ENCODE peak calls at places on chromosomes 7 and 10, in four cellular contexts. Z is myocyte; A is T-helper 2 cell treated with Interferon-gamma antibody and Interleukin-4, amounts not matched to agents 5 μg/mL and 100 μg/mL, for 36 hours; S is WERI-Rb-1. K is an unnamed sample.

GRCh38 chr7:39428221-39428620 is 138.0 kb upstream of the YAE1 start:
- DNase-seq in A (no peak), S (no peak), Z (peak), K (no peak)

GRCh38 chr7:90574136-90574819 is 21.8 kb upstream of the CDK14 start:
- DNase-seq in S (no peak), Z (no peak), A (no peak), K (peak)

GRCh38 chr10:60726253-60726652 is 52.0 kb upstream of the CDK1 start:
- DNase-seq in S (no peak), Z (no peak), A (no peak), K (no peak)

GRCh38 chr10:86899128-86899527 is 58.3 kb downstream of the MMRN2 start:
- DNase-seq in Z (no peak), A (no peak), S (no peak), K (no peak)

GRCh38 chr7:17318146-17318545 is 19.7 kb downstream of the AHR start:
- DNase-seq in A (no peak), S (no peak), Z (no peak), K (no peak)

GRCh38 chr10:117993166-117993565 is 53.6 kb downstream of the RAB11FIP2 start:
- DNase-seq in A (no peak), S (no peak), Z (no peak), K (no peak)

GRCh38 chr7:116530107-116530820 is 5.4 kb downstream of the CAV1 start:
- DNase-seq in S (no peak), Z (no peak), A (no peak), K (no peak)

GRCh38 chr7:33754933-33755928 is 150.1 kb upstream of the BMPER start:
- DNase-seq in Z (no peak), S (no peak), A (no peak), K (no peak)

GRCh38 chr7:18177129-18177814 is 149.6 kb upstream of the PRPS1L1 start:
- DNase-seq in A (no peak), S (no peak), Z (no peak), K (peak)

GRCh38 chr10:126222736-126223511 is 165.4 kb downstream of the ADAM12 start:
- DNase-seq in S (no peak), Z (peak), A (no peak), K (no peak)

GRCh38 chr7:81627565-81628287 is 142.1 kb downstream of the HGF start:
- DNase-seq in S (no peak), Z (no peak), A (no peak), K (no peak)

GRCh38 chr7:119983468-119983867 is 289.5 kb upstream of the KCND2 start:
- DNase-seq in Z (no peak), A (no peak), S (no peak), K (no peak)

GRCh38 chr10:13945760-13946460 is 359.1 kb downstream of the PRPF18 start:
- DNase-seq in A (no peak), Z (no peak), S (no peak), K (no peak)

GRCh38 chr10:30433286-30433778 is 652 bp upstream of the MAP3K8 start:
- DNase-seq in S (peak), A (peak), Z (peak), K (peak)

GRCh38 chr10:28217848-28218247 is 85.0 kb downstream of the MPP7 start:
- DNase-seq in Z (peak), S (no peak), A (no peak), K (no peak)

GRCh38 chr10:118041316-118041715 is 5.4 kb downstream of the RAB11FIP2 start:
- DNase-seq in Z (peak), S (no peak), A (no peak), K (no peak)

GRCh38 chr10:91378061-91378460 is 32.1 kb upstream of the HECTD2 start:
- DNase-seq in A (no peak), S (no peak), Z (no peak), K (peak)

GRCh38 chr7:148299335-148299734 is 291.2 kb upstream of the C7orf33 start:
- DNase-seq in A (no peak), S (no peak), Z (no peak), K (no peak)

GRCh38 chr10:99941942-99942835 is 67.6 kb downstream of the DNMBP start:
- DNase-seq in Z (no peak), A (no peak), S (no peak), K (no peak)

GRCh38 chr10:59991661-59992060 is 85.3 kb upstream of the CCDC6 start:
- DNase-seq in A (no peak), Z (no peak), S (no peak), K (peak)

GRCh38 chr10:89476150-89476549 is 59.2 kb downstream of the SLC16A12 start:
- DNase-seq in S (no peak), Z (no peak), A (no peak), K (no peak)

GRCh38 chr7:43844257-43844656 is 25.1 kb downstream of the MRPS24 start:
- DNase-seq in S (no peak), A (no peak), Z (no peak), K (no peak)

GRCh38 chr7:122546496-122546895 is 152.4 kb downstream of the RNF133 start:
- DNase-seq in A (no peak), Z (no peak), S (no peak), K (no peak)

GRCh38 chr10:35890061-35890969 is 248.2 kb upstream of the FZD8 start:
- DNase-seq in A (no peak), Z (no peak), S (no peak), K (no peak)

GRCh38 chr7:144050093-144050492 is 1.3 kb downstream of the OR2A5 start:
- DNase-seq in S (peak), Z (no peak), A (no peak), K (no peak)

GRCh38 chr10:17731331-17731730 is 20.7 kb upstream of the TMEM236 start:
- DNase-seq in S (no peak), A (no peak), Z (no peak), K (no peak)

GRCh38 chr10:34869128-34869836 is 54.2 kb upstream of the PARD3 start:
- DNase-seq in Z (no peak), S (no peak), A (no peak), K (no peak)

GRCh38 chr7:57342954-57343353 is 107.0 kb upstream of the ZNF716 start:
- DNase-seq in Z (no peak), A (no peak), S (no peak), K (no peak)

GRCh38 chr7:132142006-132142405 is 434.3 kb downstream of the PLXNA4 start:
- DNase-seq in A (no peak), S (no peak), Z (no peak), K (no peak)

GRCh38 chr7:157472311-157473050 is 135.7 kb downstream of the DNAJB6 start:
- DNase-seq in S (no peak), A (no peak), Z (no peak), K (no peak)

GRCh38 chr7:132865766-132866531 is 215.9 kb downstream of the CHCHD3 start:
- DNase-seq in S (no peak), Z (no peak), A (no peak), K (no peak)

GRCh38 chr7:84204655-84205054 is 10.1 kb upstream of the SEMA3A start:
- DNase-seq in A (no peak), S (no peak), Z (peak), K (peak)

K was measured in OCI-M1.